ENCODE peak calls at places on chromosomes 6 and 20, in four cellular contexts. One of them, this sample, is unnamed.

GRCh38 chr6:144064831-144065668 is 30.3 kb downstream of the SF3B5 start:
- DNase-seq in heart left ventricle: no peak
- DNase-seq in GM10248: peak; percentile 29
- DNase-seq in NAMALWA: peak; percentile 16
- DNase-seq in this sample: peak; percentile 46

GRCh38 chr20:59564943-59565342 is 39.4 kb upstream of the PHACTR3 start:
- DNase-seq in heart left ventricle: no peak
- DNase-seq in GM10248: no peak
- DNase-seq in NAMALWA: no peak
- DNase-seq in this sample: no peak

GRCh38 chr20:45781391-45781931 is 10.2 kb downstream of the WFDC3 start:
- DNase-seq in heart left ventricle: no peak
- DNase-seq in GM10248: no peak
- DNase-seq in NAMALWA: no peak
- DNase-seq in this sample: no peak

GRCh38 chr6:4804095-4804494 is 27.9 kb downstream of the CDYL start:
- DNase-seq in heart left ventricle: no peak
- DNase-seq in GM10248: no peak
- DNase-seq in NAMALWA: no peak
- DNase-seq in this sample: no peak

GRCh38 chr6:33613146-33613793 is 7.9 kb upstream of the ITPR3 start:
- DNase-seq in heart left ventricle: no peak
- DNase-seq in GM10248: no peak
- DNase-seq in NAMALWA: no peak
- DNase-seq in this sample: no peak

GRCh38 chr20:63009988-63010769 is 3.4 kb upstream of the BHLHE23 start:
- DNase-seq in heart left ventricle: no peak
- DNase-seq in GM10248: peak; percentile 89
- DNase-seq in NAMALWA: peak; percentile 99
- DNase-seq in this sample: peak; percentile 97

GRCh38 chr6:34930221-34930620 is 41.2 kb downstream of the ANKS1A start:
- DNase-seq in heart left ventricle: no peak
- DNase-seq in GM10248: no peak
- DNase-seq in NAMALWA: no peak
- DNase-seq in this sample: no peak

GRCh38 chr20:5410450-5410849 is 93.7 kb upstream of the PROKR2 start:
- DNase-seq in heart left ventricle: no peak
- DNase-seq in GM10248: no peak
- DNase-seq in NAMALWA: no peak
- DNase-seq in this sample: no peak

GRCh38 chr20:57434390-57434700 is 43.1 kb downstream of the RBM38 start:
- DNase-seq in heart left ventricle: no peak
- DNase-seq in GM10248: no peak
- DNase-seq in NAMALWA: peak; percentile 41
- DNase-seq in this sample: no peak

GRCh38 chr6:56517155-56517745 is 125.4 kb downstream of the DST start:
- DNase-seq in heart left ventricle: no peak
- DNase-seq in GM10248: no peak
- DNase-seq in NAMALWA: no peak
- DNase-seq in this sample: no peak

GRCh38 chr20:63230800-63231268 is 4.9 kb upstream of the BIRC7 start:
- DNase-seq in heart left ventricle: no peak
- DNase-seq in GM10248: no peak
- DNase-seq in NAMALWA: no peak
- DNase-seq in this sample: no peak

GRCh38 chr6:146593978-146594377 is 4.8 kb upstream of the ADGB start:
- DNase-seq in heart left ventricle: no peak
- DNase-seq in GM10248: no peak
- DNase-seq in NAMALWA: no peak
- DNase-seq in this sample: no peak

GRCh38 chr6:169640347-169640972 is 61.4 kb downstream of the WDR27 start:
- DNase-seq in heart left ventricle: no peak
- DNase-seq in GM10248: no peak
- DNase-seq in NAMALWA: no peak
- DNase-seq in this sample: no peak

GRCh38 chr6:19972221-19972620 is 135.1 kb downstream of the ID4 start:
- DNase-seq in heart left ventricle: no peak
- DNase-seq in GM10248: no peak
- DNase-seq in NAMALWA: no peak
- DNase-seq in this sample: no peak

GRCh38 chr20:33626190-33626589 is 35.9 kb upstream of the C20orf144 start:
- DNase-seq in heart left ventricle: no peak
- DNase-seq in GM10248: no peak
- DNase-seq in NAMALWA: no peak
- DNase-seq in this sample: no peak

GRCh38 chr6:115287467-115287866 is 773.2 kb downstream of the FRK start:
- DNase-seq in heart left ventricle: no peak
- DNase-seq in GM10248: no peak
- DNase-seq in NAMALWA: no peak
- DNase-seq in this sample: no peak

GRCh38 chr6:134551245-134551960 is 233.5 kb upstream of the SGK1 start:
- DNase-seq in heart left ventricle: no peak
- DNase-seq in GM10248: no peak
- DNase-seq in NAMALWA: no peak
- DNase-seq in this sample: no peak

GRCh38 chr20:32017711-32018251 is 7.5 kb downstream of the CCM2L start:
- DNase-seq in heart left ventricle: no peak
- DNase-seq in GM10248: peak; percentile 55
- DNase-seq in NAMALWA: peak; percentile 41
- DNase-seq in this sample: no peak

GRCh38 chr6:62891065-62891647 is 320.1 kb upstream of the FKBP1C start:
- DNase-seq in heart left ventricle: no peak
- DNase-seq in GM10248: no peak
- DNase-seq in NAMALWA: peak; percentile 32
- DNase-seq in this sample: no peak

GRCh38 chr6:107491791-107492674 is 2.1 kb downstream of the SOBP start:
- DNase-seq in heart left ventricle: peak; percentile 47
- DNase-seq in GM10248: no peak
- DNase-seq in NAMALWA: peak; percentile 47
- DNase-seq in this sample: no peak

GRCh38 chr20:40965671-40966070 is 63.0 kb upstream of the TOP1 start:
- DNase-seq in heart left ventricle: no peak
- DNase-seq in GM10248: no peak
- DNase-seq in NAMALWA: no peak
- DNase-seq in this sample: no peak

GRCh38 chr6:89120371-89120770 is 2.5 kb upstream of the SRSF12 start:
- DNase-seq in heart left ventricle: no peak
- DNase-seq in GM10248: no peak
- DNase-seq in NAMALWA: no peak
- DNase-seq in this sample: no peak

GRCh38 chr6:6505111-6505510 is 83.4 kb upstream of the LY86 start:
- DNase-seq in heart left ventricle: no peak
- DNase-seq in GM10248: no peak
- DNase-seq in NAMALWA: no peak
- DNase-seq in this sample: no peak

GRCh38 chr6:119105262-119105661 is 26.8 kb upstream of the FAM184A start:
- DNase-seq in heart left ventricle: no peak
- DNase-seq in GM10248: no peak
- DNase-seq in NAMALWA: no peak
- DNase-seq in this sample: no peak

GRCh38 chr6:2658788-2659187 is 91.9 kb downstream of the MYLK4 start:
- DNase-seq in heart left ventricle: no peak
- DNase-seq in GM10248: peak; percentile 54
- DNase-seq in NAMALWA: peak; percentile 44
- DNase-seq in this sample: peak; percentile 43

GRCh38 chr6:79810153-79810806 is 137.1 kb downstream of the ELOVL4 start:
- DNase-seq in heart left ventricle: no peak
- DNase-seq in GM10248: no peak
- DNase-seq in NAMALWA: no peak
- DNase-seq in this sample: no peak

GRCh38 chr6:79813143-79813542 is 134.2 kb downstream of the ELOVL4 start:
- DNase-seq in heart left ventricle: no peak
- DNase-seq in GM10248: no peak
- DNase-seq in NAMALWA: no peak
- DNase-seq in this sample: no peak

GRCh38 chr6:111861321-111861938 is 11.8 kb downstream of the FYN start:
- DNase-seq in heart left ventricle: no peak
- DNase-seq in GM10248: no peak
- DNase-seq in NAMALWA: no peak
- DNase-seq in this sample: no peak

GRCh38 chr6:2970753-2971419 is 481 bp downstream of the SERPINB6 start:
- DNase-seq in heart left ventricle: peak; percentile 86
- DNase-seq in GM10248: peak; percentile 42
- DNase-seq in NAMALWA: no peak
- DNase-seq in this sample: no peak

This sample was measured in GM12864.